ENCODE peak calls at places on chromosomes 7 and 10, in five cellular contexts. A is prostate gland, M is neural progenitor cell, X is mammary epithelial cell, J is A549. H is an unnamed sample. For H3K4me1, the result is how much of the 10 kb centered on the place peaks cover.

GRCh38 chr7:122518488-122518887 is 180.4 kb downstream of the RNF133 start:
- DNase-seq in A (no peak), M (no peak), X (peak), J (no peak), H (no peak)

GRCh38 chr7:82105463-82105862 is 335.6 kb upstream of the HGF start:
- DNase-seq in A (no peak), M (no peak), X (peak), J (peak), H (no peak)

GRCh38 chr10:692682-693351 is 3.3 kb upstream of the DIP2C start:
- DNase-seq in A (no peak), M (no peak), X (no peak), J (no peak), H (no peak)

GRCh38 chr10:86086418-86086817 is 280.2 kb downstream of the GRID1 start:
- DNase-seq in A (no peak), M (no peak), X (no peak), J (no peak), H (no peak)

GRCh38 chr10:69991151-69991550 is 61.5 kb upstream of the MACROH2A2 start:
- DNase-seq in A (no peak), M (no peak), X (peak), J (no peak), H (no peak)

GRCh38 chr7:45697576-45698136 is 123.5 kb downstream of the ADCY1 start:
- DNase-seq in A (no peak), M (no peak), X (peak), J (no peak), H (no peak)

GRCh38 chr10:12048547-12048946 is 5.9 kb upstream of the UPF2 start:
- DNase-seq in A (no peak), M (no peak), X (no peak), J (no peak), H (no peak)

GRCh38 chr7:42115795-42116194 is 121.2 kb downstream of the GLI3 start:
- DNase-seq in A (no peak), M (no peak), X (no peak), J (no peak), H (no peak)

GRCh38 chr7:44282601-44283171 is 42.7 kb downstream of the CAMK2B start:
- DNase-seq in A (no peak), M (no peak), X (no peak), J (no peak), H (no peak)

GRCh38 chr7:78221961-78222751 is 423.6 kb downstream of the PHTF2 start:
- DNase-seq in A (no peak), M (no peak), X (no peak), J (no peak), H (no peak)

GRCh38 chr7:99969298-99969697 is 6.5 kb downstream of the AZGP1 start:
- DNase-seq in A (no peak), M (no peak), X (no peak), J (no peak), H (no peak)

GRCh38 chr7:57207836-57208235 is 75.6 kb upstream of the ZNF479 start:
- DNase-seq in A (no peak), M (no peak), X (no peak), J (no peak), H (no peak)

GRCh38 chr7:132437730-132438129 is 138.5 kb downstream of the PLXNA4 start:
- DNase-seq in A (no peak), M (no peak), X (no peak), J (no peak), H (no peak)

GRCh38 chr10:100740476-100741341 is 4.7 kb upstream of the PAX2 start:
- DNase-seq in A (no peak), M (peak), X (no peak), J (no peak), H (no peak)

GRCh38 chr7:98314469-98314868 is 33.0 kb downstream of the BRI3 start:
- DNase-seq in A (no peak), M (no peak), X (no peak), J (no peak), H (no peak)

GRCh38 chr7:74324499-74325229 is 35.5 kb downstream of the CLIP2 start:
- DNase-seq in A (no peak), M (no peak), X (no peak), J (no peak), H (no peak)

GRCh38 chr10:53209941-53210611 is 437.5 kb upstream of the MBL2 start:
- DNase-seq in A (no peak), M (peak), X (peak), J (no peak), H (no peak)

GRCh38 chr10:69472544-69472943 is 21.3 kb downstream of the TSPAN15 start:
- DNase-seq in A (no peak), M (no peak), X (no peak), J (no peak), H (no peak)

GRCh38 chr10:121436630-121437311 is 161.5 kb downstream of the FGFR2 start:
- DNase-seq in A (no peak), M (peak), X (no peak), J (no peak), H (no peak)

DNA sequence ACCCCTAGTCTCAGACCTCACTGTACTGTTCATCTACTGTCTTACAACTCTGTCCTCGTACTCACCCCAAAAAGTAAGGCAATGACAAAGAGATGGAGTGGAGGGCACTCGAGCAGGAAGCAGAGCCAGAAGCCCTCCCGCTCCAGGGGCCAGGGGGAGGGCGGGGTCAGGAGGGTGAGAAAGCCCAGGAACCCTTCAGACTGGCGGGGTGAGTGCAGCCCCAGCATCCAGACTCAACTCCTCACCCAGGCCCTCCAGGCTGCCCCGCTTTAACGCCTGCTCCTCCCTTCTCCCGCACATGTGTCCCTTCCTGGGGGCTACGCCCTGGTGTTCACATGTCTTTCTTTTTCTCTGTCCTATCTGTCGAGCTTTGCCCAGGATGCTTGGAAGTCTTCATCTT is 66.1 kb downstream of the CALML3 start:
- DNase-seq in A (no peak), M (no peak), X (no peak), J (no peak), H (no peak)
- H3K27ac ChIP-seq in A (no peak), M (no peak), X (no peak), J (peak), H (no peak)

GRCh38 chr7:131075406-131075805 is 252.3 kb upstream of the MKLN1 start:
- DNase-seq in A (no peak), M (no peak), X (no peak), J (no peak), H (no peak)
- H3K4me1 ChIP-seq in A (under half), M (under half), X (under half), J (under half), H (under half)

DNA sequence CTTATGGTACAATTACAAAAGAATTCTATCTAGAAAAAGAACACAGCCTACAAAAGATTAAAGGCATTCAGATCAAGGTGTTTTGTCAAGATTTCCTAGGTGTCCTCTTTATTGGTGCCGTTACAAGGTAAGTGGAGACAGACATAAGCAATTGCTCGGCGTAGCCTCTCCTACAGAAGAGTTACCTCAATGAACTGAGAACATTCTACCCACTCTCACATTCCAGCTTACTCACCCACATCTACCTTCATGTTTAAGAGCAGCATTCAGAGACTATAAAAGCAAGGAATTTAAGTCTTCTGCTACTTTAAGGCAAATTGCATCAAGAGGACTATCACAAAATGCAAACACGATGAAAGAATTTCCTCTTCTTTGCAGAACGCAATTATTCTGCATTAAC is 29.5 kb downstream of the MPP7 start:
- DNase-seq in A (no peak), M (no peak), X (no peak), J (no peak), H (no peak)
- TF ChIP-seq CTCF in A (no peak), M (no peak), X (no peak), J (no peak), H (no peak)

GRCh38 chr7:29614229-29614628 is 50.6 kb downstream of the PRR15 start:
- DNase-seq in A (no peak), M (no peak), X (no peak), J (no peak), H (no peak)
- H3K27ac ChIP-seq in A (no peak), M (no peak), X (no peak), J (no peak), H (no peak)

GRCh38 chr7:50284296-50284695 is 20.2 kb upstream of the IKZF1 start:
- DNase-seq in A (no peak), M (no peak), X (no peak), J (no peak), H (no peak)
- H3K4me1 ChIP-seq in A (under half), M (under half), X (under half), J (under half), H (under half)

GRCh38 chr10:30048768-30049507 is 10.4 kb downstream of the JCAD start:
- DNase-seq in A (no peak), M (no peak), X (no peak), J (no peak), H (no peak)
- TF ChIP-seq CTCF in A (no peak), M (no peak), X (no peak), J (no peak), H (no peak)

DNA sequence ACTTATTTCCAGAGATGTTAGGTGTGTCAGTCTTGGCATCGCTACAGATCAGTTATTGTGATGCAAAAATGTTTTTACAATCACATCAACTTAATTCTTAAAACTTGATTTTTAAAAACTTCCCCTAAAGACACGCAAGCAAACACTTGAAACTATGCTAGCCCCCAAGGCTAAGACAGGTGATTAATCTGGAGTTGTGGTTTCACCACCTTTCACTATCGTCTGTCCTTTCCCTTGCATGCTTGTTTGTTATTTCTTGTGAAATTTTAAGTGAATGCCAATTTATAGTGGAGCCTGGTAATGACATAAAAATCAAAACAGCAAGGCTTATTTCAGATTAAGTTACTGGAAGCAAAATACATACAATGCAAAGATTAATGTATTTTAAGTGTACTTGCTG is 70.4 kb downstream of the SLC35B4 start:
- DNase-seq in A (no peak), M (no peak), X (no peak), J (no peak), H (no peak)
- H3K27ac ChIP-seq in A (no peak), M (no peak), X (no peak), J (no peak), H (no peak)

H was measured in lung.